ENCODE peak calls at places on chromosomes 1 and 21, in four cellular contexts. V is WTC11, W is HepG2, S is K562. A is an unnamed sample.

GRCh38 chr1:22745675-22746585 is 35.3 kb downstream of the EPHB2 start:
- DNase-seq in W (peak), S (no peak), V (no peak), A (peak)

GRCh38 chr1:155706101-155706619 is 17.3 kb downstream of the DAP3 start:
- DNase-seq in V (no peak), S (no peak), W (no peak), A (no peak)

GRCh38 chr1:187300093-187300492 is 471.3 kb downstream of the PLA2G4A start:
- DNase-seq in S (no peak), W (no peak), V (no peak), A (no peak)

GRCh38 chr1:7008331-7008730 is 223.1 kb downstream of the CAMTA1 start:
- DNase-seq in S (no peak), W (no peak), V (no peak), A (no peak)

GRCh38 chr1:78570539-78570938 is 49.7 kb upstream of the IFI44L start:
- DNase-seq in V (no peak), S (no peak), W (peak), A (no peak)

GRCh38 chr1:57072775-57073174 is 107.0 kb upstream of the C8B start:
- DNase-seq in V (peak), S (peak), W (no peak), A (no peak)

GRCh38 chr1:153364766-153365678 is 7.4 kb downstream of the S100A9 start:
- DNase-seq in W (no peak), V (no peak), S (no peak), A (no peak)

GRCh38 chr1:227356582-227357228 is 38.4 kb upstream of the CDC42BPA start:
- DNase-seq in V (peak), W (peak), S (no peak), A (peak)

GRCh38 chr1:98276514-98276913 is 355.7 kb upstream of the DPYD start:
- DNase-seq in W (no peak), V (no peak), S (no peak), A (no peak)

GRCh38 chr1:29793101-29793546 is 556.8 kb downstream of the PTPRU start:
- DNase-seq in S (peak), W (peak), V (peak), A (peak)

GRCh38 chr1:24540051-24540905 is 15.6 kb upstream of the NCMAP start:
- DNase-seq in W (no peak), S (no peak), V (no peak), A (no peak)

GRCh38 chr1:89723863-89724262 is 90.9 kb downstream of the LRRC8C start:
- DNase-seq in V (no peak), W (no peak), S (no peak), A (no peak)

DNA sequence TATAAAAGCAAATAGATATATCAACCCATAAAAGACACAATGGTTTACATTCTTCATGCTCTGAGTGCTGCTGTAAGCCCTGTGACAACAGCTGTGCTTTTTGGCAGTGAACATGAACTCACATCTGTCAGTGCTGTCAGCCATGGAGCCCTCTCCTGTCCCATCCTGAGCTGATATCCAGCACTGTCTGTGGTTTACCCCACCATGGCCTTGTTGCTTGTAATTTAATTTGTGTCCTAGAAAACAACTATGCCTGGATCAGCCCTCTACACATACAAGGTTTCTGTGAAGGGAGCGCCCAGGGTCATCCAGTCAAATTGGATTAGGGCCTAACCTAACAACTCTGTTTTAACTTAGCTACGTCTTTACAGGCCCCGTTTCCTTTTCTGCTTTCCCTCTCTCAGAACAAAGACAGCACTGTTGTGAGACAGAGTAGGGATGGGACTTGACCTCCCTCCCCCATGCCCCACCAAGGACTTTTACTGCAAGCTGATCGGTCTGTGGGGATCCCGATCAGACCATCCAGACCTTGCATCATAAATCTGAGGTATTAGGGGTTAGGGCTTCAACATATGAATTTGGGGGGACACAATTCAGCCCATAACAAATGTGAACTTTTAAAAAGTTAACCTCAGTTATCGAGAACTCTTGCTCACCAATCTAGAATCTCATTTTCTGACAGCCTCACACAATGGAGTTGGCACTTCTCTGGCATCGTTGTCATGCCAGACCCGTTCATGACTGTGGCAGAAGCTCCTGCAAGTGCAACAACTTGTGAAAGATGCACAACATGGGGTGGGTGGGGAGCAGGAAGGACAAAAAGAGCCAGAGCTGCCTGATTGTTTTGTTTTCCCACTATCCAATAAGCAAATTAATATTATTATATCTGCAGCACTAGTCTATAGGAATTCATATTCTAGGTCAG is 16.4 kb upstream of the SLC44A3 start:
- DNase-seq in V (no peak), W (peak), S (no peak), A (no peak)
- TF ChIP-seq JUN in V (no peak), W (no peak), S (no peak), A (no peak)

GRCh38 chr1:112579801-112580510 is 39.0 kb downstream of the ST7L start:
- DNase-seq in S (no peak), W (no peak), V (no peak), A (no peak)

GRCh38 chr1:112576240-112576639 is 42.7 kb downstream of the ST7L start:
- DNase-seq in W (no peak), S (no peak), V (no peak), A (no peak)

GRCh38 chr1:112575154-112575804 is 43.7 kb downstream of the ST7L start:
- DNase-seq in V (no peak), W (no peak), S (peak), A (peak)
- TF ChIP-seq HMGXB4 in V (no peak), W (no peak), S (no peak), A (no peak)

DNA sequence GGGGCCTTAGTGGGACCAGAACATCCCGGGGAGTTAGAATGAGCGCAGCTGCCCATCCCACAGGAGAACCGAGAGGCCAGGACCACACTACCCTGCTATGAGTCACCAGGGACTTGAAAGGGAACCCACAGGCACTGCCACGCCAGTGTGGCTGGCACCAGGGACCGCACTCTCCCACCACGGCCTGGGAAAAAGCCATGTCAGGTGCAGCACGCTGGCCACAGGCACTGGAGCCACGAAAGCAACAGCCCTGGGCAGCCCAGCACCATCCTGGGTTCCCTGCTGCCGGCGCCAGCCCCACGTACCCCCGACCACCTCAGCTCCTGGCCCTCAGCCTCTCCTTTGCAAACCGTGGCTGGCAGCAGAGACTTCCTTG is 14.1 kb upstream of the TMEM240 start:
- DNase-seq in V (no peak), W (no peak), S (no peak), A (no peak)
- TF ChIP-seq JUN in V (no peak), W (no peak), S (no peak), A (no peak)

GRCh38 chr1:173193639-173194038 is 13.5 kb downstream of the TNFSF4 start:
- DNase-seq in W (no peak), V (no peak), S (no peak), A (no peak)

GRCh38 chr1:173191011-173191410 is 16.1 kb downstream of the TNFSF4 start:
- DNase-seq in W (no peak), V (no peak), S (no peak), A (peak)

GRCh38 chr1:173190101-173190895 is 16.8 kb downstream of the TNFSF4 start:
- DNase-seq in V (no peak), W (peak), S (no peak), A (peak)

DNA sequence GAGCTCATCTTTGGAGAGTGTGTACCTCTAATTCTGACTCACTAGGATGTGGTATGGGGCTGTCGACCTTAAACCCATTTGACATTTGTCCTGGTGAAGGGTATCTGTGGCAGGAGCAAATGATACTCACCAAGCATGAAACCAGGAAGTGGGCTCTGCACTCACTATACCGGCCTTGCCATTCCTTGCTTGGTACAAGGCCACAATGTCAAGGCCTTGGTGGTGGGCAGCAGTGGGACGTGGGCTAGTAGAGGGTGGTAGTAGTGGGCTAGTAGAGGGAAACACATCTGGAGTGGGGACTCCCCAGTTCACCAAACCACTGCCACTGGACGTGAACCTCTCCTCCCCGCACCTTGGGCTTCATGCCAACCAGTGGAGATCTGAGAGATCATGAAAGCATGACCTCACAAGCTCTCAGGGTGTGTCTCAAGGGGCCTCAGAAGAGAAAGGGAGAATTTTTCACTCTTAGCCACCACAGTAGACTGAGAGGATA is 11.5 kb downstream of the TNFSF4 start:
- DNase-seq in V (no peak), W (no peak), S (no peak), A (no peak)
- TF ChIP-seq HMGXB4 in V (no peak), W (no peak), S (no peak), A (no peak)

DNA sequence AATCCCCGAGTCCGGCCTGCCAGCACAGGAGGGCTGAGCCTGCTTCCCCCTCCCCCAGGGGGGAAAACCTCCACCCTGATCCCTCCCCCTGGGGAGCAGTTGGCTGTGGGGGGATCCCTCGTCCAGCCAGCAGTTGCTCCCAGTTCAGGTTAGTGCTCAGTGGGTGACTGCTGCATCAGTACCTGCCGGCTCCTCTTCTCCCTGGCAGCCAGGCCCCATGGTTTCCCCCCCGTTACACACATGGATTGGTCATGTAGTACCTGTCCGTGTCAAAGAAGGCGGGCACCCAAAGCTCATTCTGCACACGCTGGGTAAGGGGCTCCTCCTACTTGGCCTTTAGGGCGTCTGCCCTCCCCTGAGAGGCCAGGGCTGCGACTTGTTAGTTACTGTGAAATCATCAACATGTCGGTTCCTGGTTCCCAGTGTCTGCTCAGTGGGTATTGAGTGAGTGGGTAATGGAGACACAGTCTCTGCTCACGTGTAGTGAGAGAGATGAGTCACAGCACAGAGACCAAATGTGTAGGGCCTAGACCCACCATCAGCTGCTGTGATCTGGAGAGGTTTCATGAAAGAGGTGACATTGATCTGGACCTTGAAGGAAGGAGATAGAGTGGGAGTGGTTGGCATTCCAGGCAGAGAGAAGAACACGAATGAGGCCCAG is 11.5 kb downstream of the NECAP2 start:
- DNase-seq in W (no peak), S (no peak), V (no peak), A (no peak)
- TF ChIP-seq JUN in W (no peak), S (no peak), V (no peak), A (no peak)

GRCh38 chr1:73821520-73821919 is 376.5 kb downstream of the LRRIQ3 start:
- DNase-seq in S (no peak), V (no peak), W (no peak), A (no peak)
- TF ChIP-seq HMGXB4 in S (no peak), V (no peak), W (no peak), A (no peak)

DNA sequence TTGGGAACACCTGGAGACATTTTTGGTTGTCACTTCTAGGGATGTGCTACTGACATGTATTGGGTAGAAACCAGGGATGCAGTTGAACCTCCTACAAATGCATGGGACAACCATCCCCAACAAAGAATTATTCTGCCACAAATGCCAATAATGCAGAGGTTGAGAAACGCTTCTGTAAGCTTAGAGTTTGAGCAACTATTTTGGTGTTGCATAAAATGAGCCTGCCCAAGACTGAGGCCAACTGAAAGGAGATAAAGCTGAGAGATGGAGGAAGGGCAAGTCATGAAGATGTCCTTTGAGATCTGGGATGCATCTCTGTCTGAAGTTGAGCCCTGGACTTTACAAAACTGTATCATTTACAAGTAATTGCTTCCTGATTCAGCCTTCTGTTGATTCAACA is 106.9 kb downstream of the KCNJ15 start:
- DNase-seq in W (no peak), V (no peak), S (no peak), A (no peak)
- TF ChIP-seq JUN in W (no peak), V (no peak), S (no peak), A (no peak)

DNA sequence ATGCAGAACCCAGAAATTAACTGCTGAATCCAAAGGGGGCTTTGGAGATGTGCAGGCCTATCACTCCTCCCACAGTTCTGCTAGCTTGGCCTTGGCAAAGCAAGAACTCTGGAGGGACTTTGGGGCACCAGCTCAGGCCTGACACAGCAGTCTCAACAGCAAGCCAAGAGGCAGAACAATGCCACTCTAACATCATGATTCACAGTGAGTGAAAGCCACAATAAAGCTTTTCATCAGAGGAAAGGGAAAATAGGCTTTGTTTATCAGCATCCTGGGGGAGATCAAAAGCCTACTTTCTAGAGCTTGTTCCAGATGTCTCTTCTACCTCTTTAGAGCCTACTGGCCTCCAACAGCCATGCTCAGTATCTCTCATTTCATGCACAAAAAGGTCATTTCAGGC is 283.4 kb downstream of the KCNH1 start:
- DNase-seq in W (no peak), V (no peak), S (no peak), A (no peak)
- TF ChIP-seq HMGXB4 in W (no peak), V (no peak), S (no peak), A (no peak)

GRCh38 chr1:232428036-232428600 is 201.8 kb downstream of the SIPA1L2 start:
- DNase-seq in W (no peak), S (no peak), V (no peak), A (no peak)
- TF ChIP-seq JUN in W (no peak), S (no peak), V (no peak), A (no peak)

A was measured in A549.